ENCODE peak calls at places on chromosomes 16 and 17, in four cellular contexts. One of them, this sample, is unnamed.

GRCh38 chr17:82317394-82318168 is at the start of gene CD7:
- DNase-seq in foreskin fibroblast: no peak
- DNase-seq in heart left ventricle: no peak
- DNase-seq in fibroblast of pulmonary artery: no peak
- DNase-seq in this sample: no peak

GRCh38 chr16:49704586-49705155 is 151.2 kb downstream of the ZNF423 start:
- DNase-seq in foreskin fibroblast: no peak
- DNase-seq in heart left ventricle: no peak
- DNase-seq in fibroblast of pulmonary artery: no peak
- DNase-seq in this sample: no peak

GRCh38 chr16:84600343-84601229 is 17.3 kb downstream of the COTL1 start:
- DNase-seq in foreskin fibroblast: no peak
- DNase-seq in heart left ventricle: no peak
- DNase-seq in fibroblast of pulmonary artery: no peak
- DNase-seq in this sample: no peak

GRCh38 chr17:46151762-46152161 is 41.5 kb downstream of the KANSL1 start:
- DNase-seq in foreskin fibroblast: no peak
- DNase-seq in fibroblast of pulmonary artery: no peak
- DNase-seq in heart left ventricle: no peak
- DNase-seq in this sample: no peak

GRCh38 chr17:72351884-72352346 is 231.1 kb downstream of the SOX9 start:
- DNase-seq in fibroblast of pulmonary artery: no peak
- DNase-seq in heart left ventricle: no peak
- DNase-seq in foreskin fibroblast: no peak
- DNase-seq in this sample: no peak

GRCh38 chr16:71440669-71441347 is 1.0 kb downstream of the TLE7 start:
- DNase-seq in foreskin fibroblast: no peak
- DNase-seq in heart left ventricle: no peak
- DNase-seq in fibroblast of pulmonary artery: no peak
- DNase-seq in this sample: no peak

GRCh38 chr16:84312783-84313382 is 18.2 kb downstream of the WFDC1 start:
- DNase-seq in foreskin fibroblast: no peak
- DNase-seq in heart left ventricle: no peak
- DNase-seq in fibroblast of pulmonary artery: no peak
- DNase-seq in this sample: no peak

GRCh38 chr16:88442811-88443576 is 10.1 kb upstream of the ZFPM1 start:
- DNase-seq in heart left ventricle: peak
- DNase-seq in foreskin fibroblast: peak
- DNase-seq in fibroblast of pulmonary artery: peak
- DNase-seq in this sample: peak

GRCh38 chr16:68200120-68200783 is 35.7 kb downstream of the ESRP2 start:
- DNase-seq in heart left ventricle: no peak
- DNase-seq in fibroblast of pulmonary artery: peak
- DNase-seq in foreskin fibroblast: no peak
- DNase-seq in this sample: no peak

GRCh38 chr17:32943647-32944191 is 15.8 kb downstream of the TMEM98 start:
- DNase-seq in fibroblast of pulmonary artery: peak
- DNase-seq in foreskin fibroblast: peak
- DNase-seq in heart left ventricle: no peak
- DNase-seq in this sample: no peak

GRCh38 chr16:27398894-27399853 is 2.8 kb upstream of the IL21R start:
- DNase-seq in foreskin fibroblast: no peak
- DNase-seq in fibroblast of pulmonary artery: no peak
- DNase-seq in heart left ventricle: no peak
- DNase-seq in this sample: no peak

GRCh38 chr16:76114681-76115080 is 162.5 kb upstream of the CNTNAP4 start:
- DNase-seq in heart left ventricle: no peak
- DNase-seq in fibroblast of pulmonary artery: no peak
- DNase-seq in foreskin fibroblast: no peak
- DNase-seq in this sample: no peak

GRCh38 chr16:51420247-51420646 is 269.2 kb upstream of the SALL1 start:
- DNase-seq in foreskin fibroblast: no peak
- DNase-seq in fibroblast of pulmonary artery: no peak
- DNase-seq in heart left ventricle: no peak
- DNase-seq in this sample: no peak

GRCh38 chr17:69540356-69540755 is 125.9 kb downstream of the MAP2K6 start:
- DNase-seq in foreskin fibroblast: peak
- DNase-seq in fibroblast of pulmonary artery: peak
- DNase-seq in heart left ventricle: no peak
- DNase-seq in this sample: no peak

GRCh38 chr17:58587713-58588117 is 73.3 kb upstream of the MTMR4 start:
- DNase-seq in heart left ventricle: peak
- DNase-seq in fibroblast of pulmonary artery: peak
- DNase-seq in foreskin fibroblast: peak
- DNase-seq in this sample: peak

GRCh38 chr17:53627511-53627910 is 195.2 kb upstream of the KIF2B start:
- DNase-seq in fibroblast of pulmonary artery: peak
- DNase-seq in heart left ventricle: no peak
- DNase-seq in foreskin fibroblast: no peak
- DNase-seq in this sample: no peak

GRCh38 chr16:19601083-19601976 is 45.8 kb downstream of the VPS35L start:
- DNase-seq in heart left ventricle: no peak
- DNase-seq in foreskin fibroblast: peak
- DNase-seq in fibroblast of pulmonary artery: peak
- DNase-seq in this sample: no peak

GRCh38 chr16:77169650-77170236 is 21.2 kb upstream of the MON1B start:
- DNase-seq in heart left ventricle: no peak
- DNase-seq in foreskin fibroblast: peak
- DNase-seq in fibroblast of pulmonary artery: peak
- DNase-seq in this sample: no peak

GRCh38 chr16:69514366-69514765 is 51.4 kb upstream of the NFAT5 start:
- DNase-seq in foreskin fibroblast: no peak
- DNase-seq in fibroblast of pulmonary artery: no peak
- DNase-seq in heart left ventricle: no peak
- DNase-seq in this sample: no peak

GRCh38 chr17:39235555-39236221 is 9.9 kb upstream of the STAC2 start:
- DNase-seq in heart left ventricle: no peak
- DNase-seq in foreskin fibroblast: no peak
- DNase-seq in fibroblast of pulmonary artery: peak
- DNase-seq in this sample: no peak
- TF ChIP-seq CTCF in heart left ventricle: peak
- TF ChIP-seq CTCF in foreskin fibroblast: peak
- TF ChIP-seq CTCF in fibroblast of pulmonary artery: peak
- TF ChIP-seq CTCF in this sample: peak

DNA sequence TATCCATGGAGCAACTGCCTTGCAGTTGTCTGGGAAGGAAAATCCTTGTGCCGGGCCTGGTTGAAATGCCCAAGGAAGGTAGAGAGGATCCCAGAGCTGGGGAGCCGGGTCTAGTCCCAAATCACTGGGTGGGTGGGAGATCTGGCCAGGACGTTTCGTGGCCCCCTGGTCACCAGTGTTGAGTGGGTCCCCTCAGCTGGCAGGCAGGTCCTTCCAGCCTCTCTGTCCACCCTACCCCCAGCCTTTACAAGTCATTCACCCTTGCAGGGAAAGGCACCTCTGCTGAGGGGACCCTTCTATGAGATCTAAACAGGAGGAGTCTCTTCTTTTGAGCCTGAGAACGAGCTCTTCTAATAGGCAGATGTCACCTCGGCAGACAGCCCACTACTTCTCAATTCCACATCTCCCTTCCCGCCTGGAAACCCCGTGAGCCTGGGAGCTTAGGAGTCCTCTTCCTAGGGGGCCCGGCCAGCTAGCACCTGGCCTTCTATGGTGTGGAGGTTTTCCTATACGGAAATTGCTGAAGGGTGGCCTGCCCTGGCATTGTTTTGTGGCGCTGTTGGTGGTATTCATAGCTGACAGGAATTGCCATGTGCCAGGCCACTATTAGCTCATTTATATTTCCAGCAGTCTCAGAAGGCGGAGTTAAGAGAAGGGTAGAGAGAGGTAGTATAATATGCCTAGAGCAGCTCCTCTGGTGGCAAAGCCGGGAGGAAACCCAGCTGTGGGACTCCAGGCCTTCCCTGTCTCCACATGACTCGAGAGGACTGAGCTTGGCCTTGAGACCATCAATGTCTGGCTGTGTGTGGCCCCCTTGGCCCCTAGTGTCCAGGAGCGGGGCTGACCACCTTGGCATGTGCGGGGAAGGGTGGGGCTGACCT is 13.3 kb downstream of the MPRIP start:
- DNase-seq in foreskin fibroblast: no peak
- DNase-seq in fibroblast of pulmonary artery: no peak
- DNase-seq in heart left ventricle: peak
- DNase-seq in this sample: no peak
- TF ChIP-seq CTCF in foreskin fibroblast: peak
- TF ChIP-seq CTCF in fibroblast of pulmonary artery: no peak
- TF ChIP-seq CTCF in heart left ventricle: peak
- TF ChIP-seq CTCF in this sample: no peak

GRCh38 chr17:63447688-63448005 is 1.5 kb upstream of the CYB561 start:
- DNase-seq in fibroblast of pulmonary artery: peak
- DNase-seq in heart left ventricle: no peak
- DNase-seq in foreskin fibroblast: no peak
- DNase-seq in this sample: no peak

GRCh38 chr17:63446981-63447687 is 1.0 kb upstream of the CYB561 start:
- DNase-seq in fibroblast of pulmonary artery: peak
- DNase-seq in foreskin fibroblast: no peak
- DNase-seq in heart left ventricle: no peak
- DNase-seq in this sample: no peak

GRCh38 chr17:63445065-63445464 is 1.0 kb downstream of the CYB561 start:
- DNase-seq in fibroblast of pulmonary artery: no peak
- DNase-seq in foreskin fibroblast: no peak
- DNase-seq in heart left ventricle: no peak
- DNase-seq in this sample: no peak

GRCh38 chr17:63445571-63446217 is 412 bp downstream of the CYB561 start:
- DNase-seq in fibroblast of pulmonary artery: peak
- DNase-seq in foreskin fibroblast: no peak
- DNase-seq in heart left ventricle: no peak
- DNase-seq in this sample: no peak

DNA sequence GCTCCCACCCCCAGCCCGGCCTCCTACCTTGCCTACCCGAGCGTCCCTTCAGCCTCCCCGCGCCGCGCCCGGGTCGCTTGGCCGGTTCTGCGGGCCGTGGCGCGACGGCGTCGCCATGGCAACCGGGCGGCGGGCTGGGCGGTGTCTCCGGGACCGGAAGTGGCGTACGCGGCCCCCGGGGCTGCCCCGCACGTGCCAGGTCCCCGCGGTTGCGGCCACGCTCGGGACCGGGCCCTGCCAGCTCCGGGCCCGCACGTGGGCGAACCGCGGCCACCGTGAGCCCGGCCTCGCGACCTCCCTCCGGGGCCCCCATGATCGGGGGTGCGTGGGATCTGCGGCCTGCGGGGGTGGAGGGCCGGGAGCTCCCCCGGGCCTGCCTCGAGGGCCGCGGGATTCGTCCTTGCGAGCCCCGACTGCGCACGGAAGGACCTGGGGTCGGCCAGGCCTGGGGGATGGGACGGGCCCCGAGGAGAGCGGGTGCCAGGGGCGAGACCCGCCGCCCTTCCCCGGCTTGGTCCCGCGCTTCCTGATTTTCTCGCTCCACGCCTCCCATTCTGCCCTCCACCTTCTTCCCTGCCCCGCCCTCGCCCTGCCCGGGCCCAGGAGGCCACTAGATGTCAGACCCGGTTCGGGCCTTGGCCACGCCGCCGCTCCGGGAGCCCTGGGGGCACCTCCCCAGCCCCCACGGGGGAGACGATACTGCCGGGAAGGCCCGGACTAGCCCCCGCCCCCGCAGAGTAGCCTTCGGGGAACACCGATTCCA is at the start of gene CYB561:
- DNase-seq in heart left ventricle: peak
- DNase-seq in fibroblast of pulmonary artery: peak
- DNase-seq in foreskin fibroblast: peak
- DNase-seq in this sample: peak
- TF ChIP-seq CTCF in heart left ventricle: peak
- TF ChIP-seq CTCF in fibroblast of pulmonary artery: no peak
- TF ChIP-seq CTCF in foreskin fibroblast: no peak
- TF ChIP-seq CTCF in this sample: no peak

DNA sequence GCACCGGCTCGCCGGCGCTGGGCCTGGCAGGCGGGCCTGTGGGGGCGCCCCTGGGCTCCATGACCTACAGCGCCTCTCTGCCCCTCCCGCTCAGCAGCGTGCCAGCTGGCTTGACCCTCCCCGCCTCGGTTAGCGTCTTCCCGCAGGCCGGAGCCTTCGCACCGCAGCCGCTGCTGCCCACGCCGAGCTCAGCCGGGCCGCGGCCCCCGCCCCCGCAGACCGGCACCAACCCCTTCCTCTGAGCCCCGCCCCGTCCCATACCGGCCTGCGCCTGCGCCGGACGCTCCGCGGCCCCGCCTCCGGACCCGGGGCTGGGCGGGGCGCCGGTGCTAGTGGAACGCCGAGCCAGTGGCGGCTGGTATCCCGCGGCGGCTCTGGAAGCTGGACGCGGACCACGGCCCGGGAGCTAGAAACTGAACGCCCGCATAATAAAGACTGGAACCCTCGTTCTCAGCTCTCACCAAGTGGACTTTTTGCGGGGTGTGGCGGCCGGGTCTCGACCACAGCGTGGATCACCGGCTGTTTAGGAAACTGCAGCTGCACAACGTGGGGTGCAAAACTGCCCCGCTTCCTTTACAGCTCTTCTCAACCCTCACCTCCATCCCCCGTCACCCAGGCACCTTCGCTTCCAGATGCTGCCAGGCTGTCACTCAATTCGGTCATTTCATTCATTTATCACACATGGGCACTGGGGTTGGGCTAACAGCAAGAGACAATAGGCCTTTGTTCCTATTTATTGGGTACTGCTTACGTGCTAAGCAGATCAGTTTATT is 4.9 kb upstream of the SPATA20 start:
- DNase-seq in fibroblast of pulmonary artery: peak
- DNase-seq in foreskin fibroblast: peak
- DNase-seq in heart left ventricle: peak
- DNase-seq in this sample: peak
- TF ChIP-seq CTCF in fibroblast of pulmonary artery: no peak
- TF ChIP-seq CTCF in foreskin fibroblast: peak
- TF ChIP-seq CTCF in heart left ventricle: peak
- TF ChIP-seq CTCF in this sample: no peak

GRCh38 chr16:87235810-87236515 is 81.2 kb downstream of the C16orf95 start:
- DNase-seq in foreskin fibroblast: no peak
- DNase-seq in heart left ventricle: no peak
- DNase-seq in fibroblast of pulmonary artery: no peak
- DNase-seq in this sample: no peak

GRCh38 chr16:87231911-87232310 is 85.3 kb downstream of the C16orf95 start:
- DNase-seq in heart left ventricle: no peak
- DNase-seq in foreskin fibroblast: no peak
- DNase-seq in fibroblast of pulmonary artery: no peak
- DNase-seq in this sample: no peak

GRCh38 chr16:87234601-87235000 is 82.6 kb downstream of the C16orf95 start:
- DNase-seq in heart left ventricle: no peak
- DNase-seq in foreskin fibroblast: no peak
- DNase-seq in fibroblast of pulmonary artery: no peak
- DNase-seq in this sample: no peak

GRCh38 chr16:87231295-87231694 is 85.9 kb downstream of the C16orf95 start:
- DNase-seq in fibroblast of pulmonary artery: no peak
- DNase-seq in heart left ventricle: no peak
- DNase-seq in foreskin fibroblast: no peak
- DNase-seq in this sample: no peak

GRCh38 chr16:87233928-87234327 is 83.3 kb downstream of the C16orf95 start:
- DNase-seq in foreskin fibroblast: peak
- DNase-seq in heart left ventricle: no peak
- DNase-seq in fibroblast of pulmonary artery: peak
- DNase-seq in this sample: no peak
- TF ChIP-seq CTCF in foreskin fibroblast: peak
- TF ChIP-seq CTCF in heart left ventricle: no peak
- TF ChIP-seq CTCF in fibroblast of pulmonary artery: peak
- TF ChIP-seq CTCF in this sample: no peak

DNA sequence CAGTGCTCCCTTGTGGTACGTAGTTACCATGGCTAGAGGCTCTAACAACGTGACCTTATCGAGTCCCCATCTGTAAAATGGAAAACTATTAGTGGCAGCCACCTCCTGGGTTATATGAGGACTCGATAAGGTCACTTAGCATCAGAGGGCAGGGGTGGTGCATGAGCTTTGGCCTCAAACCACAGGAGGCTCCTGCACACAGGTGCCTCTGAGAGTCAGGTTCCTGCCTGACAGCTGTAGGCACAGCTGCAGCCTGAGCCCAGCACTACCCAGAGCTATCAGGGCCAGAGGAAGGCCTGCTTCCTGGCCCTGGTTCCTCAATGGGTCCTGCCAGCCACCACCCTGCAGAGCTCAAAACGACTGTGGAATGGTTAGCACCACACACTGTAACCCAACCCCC is 57.2 kb upstream of the SEC14L1 start:
- DNase-seq in fibroblast of pulmonary artery: no peak
- DNase-seq in foreskin fibroblast: no peak
- DNase-seq in heart left ventricle: no peak
- DNase-seq in this sample: no peak
- TF ChIP-seq CTCF in fibroblast of pulmonary artery: no peak
- TF ChIP-seq CTCF in foreskin fibroblast: no peak
- TF ChIP-seq CTCF in heart left ventricle: no peak
- TF ChIP-seq CTCF in this sample: no peak